ENCODE peak calls at places on chromosome 9, in eight cellular contexts. G is spleen, L is PC-3, J is lung, Z is neural progenitor cell, U is stomach, X is HepG2, B is testis. H is an unnamed sample. For H3K4me1, the result is how much of the 10 kb centered on the place peaks cover.

GRCh38 chr9:70220216-70220615 is 38.6 kb upstream of the SMC5 start:
- DNase-seq in G (no peak), L (no peak), J (no peak), Z (no peak), U (no peak), X (no peak), B (no peak), H (no peak)

GRCh38 chr9:127221695-127222094 is 42.9 kb upstream of the GARNL3 start:
- DNase-seq in G (no peak), L (no peak), J (no peak), Z (no peak), U (no peak), X (no peak), B (no peak), H (no peak)

GRCh38 chr9:11328326-11328725 is 715.5 kb upstream of the PTPRD start:
- DNase-seq in G (no peak), L (no peak), J (no peak), Z (no peak), U (no peak), X (no peak), B (no peak), H (no peak)

GRCh38 chr9:115674091-115674490 is 479.5 kb upstream of the PAPPA start:
- DNase-seq in G (no peak), L (no peak), J (no peak), Z (no peak), U (no peak), X (no peak), B (no peak), H (no peak)

GRCh38 chr9:131769361-131769760 is 29.5 kb upstream of the RAPGEF1 start:
- DNase-seq in G (no peak), L (peak), J (no peak), Z (no peak), U (no peak), X (no peak), B (no peak), H (no peak)

GRCh38 chr9:115035872-115036612 is 81.9 kb downstream of the TNC start:
- DNase-seq in G (no peak), L (no peak), J (no peak), Z (no peak), U (no peak), X (no peak), B (no peak), H (no peak)

GRCh38 chr9:108056083-108056804 is 566.7 kb upstream of the KLF4 start:
- DNase-seq in G (no peak), L (peak), J (no peak), Z (no peak), U (no peak), X (no peak), B (no peak), H (no peak)

GRCh38 chr9:76369583-76369982 is 24.6 kb downstream of the RFK start:
- DNase-seq in G (no peak), L (peak), J (peak), Z (peak), U (peak), X (peak), B (peak), H (peak)

GRCh38 chr9:87494970-87495471 is 2.6 kb upstream of the DAPK1 start:
- DNase-seq in G (no peak), L (no peak), J (no peak), Z (no peak), U (no peak), X (no peak), B (no peak), H (no peak)

GRCh38 chr9:79664375-79664825 is 92.6 kb downstream of the TLE4 start:
- DNase-seq in G (no peak), L (peak), J (no peak), Z (no peak), U (no peak), X (no peak), B (no peak), H (no peak)

GRCh38 chr9:86259557-86259956 is at the start of gene C9orf153:
- DNase-seq in G (no peak), L (no peak), J (no peak), Z (no peak), U (no peak), X (no peak), B (no peak), H (no peak)

GRCh38 chr9:33230756-33231691 is 8.9 kb upstream of the SPINK4 start:
- DNase-seq in G (no peak), L (peak), J (no peak), Z (no peak), U (no peak), X (no peak), B (no peak), H (no peak)

GRCh38 chr9:27379311-27380236 is 82.6 kb upstream of the EQTN start:
- DNase-seq in G (no peak), L (no peak), J (no peak), Z (no peak), U (no peak), X (peak), B (no peak), H (no peak)

GRCh38 chr9:110936252-110936651 is 102.0 kb downstream of the LPAR1 start:
- DNase-seq in G (no peak), L (no peak), J (no peak), Z (no peak), U (no peak), X (no peak), B (no peak), H (no peak)

GRCh38 chr9:106862946-106863740 is at the start of gene ZNF462:
- DNase-seq in G (no peak), L (peak), J (peak), Z (peak), U (no peak), X (no peak), B (peak), H (peak)

GRCh38 chr9:13778486-13779110 is 499.1 kb upstream of the MPDZ start:
- DNase-seq in G (no peak), L (no peak), J (no peak), Z (peak), U (no peak), X (no peak), B (no peak), H (no peak)

GRCh38 chr9:8857330-8858249 is 1058.0 kb upstream of the DMAC1 start:
- DNase-seq in G (peak), L (no peak), J (peak), Z (peak), U (peak), X (no peak), B (peak), H (peak)

GRCh38 chr9:126373241-126373640 is 46.6 kb downstream of the MVB12B start:
- DNase-seq in G (no peak), L (peak), J (no peak), Z (no peak), U (no peak), X (peak), B (no peak), H (peak)

GRCh38 chr9:71524996-71525580 is 243.2 kb downstream of the CEMIP2 start:
- DNase-seq in G (peak), L (no peak), J (no peak), Z (no peak), U (no peak), X (no peak), B (no peak), H (no peak)

GRCh38 chr9:93298498-93299417 is 114.8 kb downstream of the WNK2 start:
- DNase-seq in G (peak), L (no peak), J (no peak), Z (no peak), U (no peak), X (peak), B (peak), H (no peak)

GRCh38 chr9:101312661-101313060 is 72.1 kb downstream of the BAAT start:
- DNase-seq in G (no peak), L (no peak), J (no peak), Z (no peak), U (no peak), X (no peak), B (no peak), H (no peak)

GRCh38 chr9:111934747-111935146 is 38.1 kb downstream of the UGCG start:
- DNase-seq in G (no peak), L (no peak), J (no peak), Z (no peak), U (no peak), X (no peak), B (no peak), H (no peak)

GRCh38 chr9:38263534-38263933 is 129.0 kb upstream of the ALDH1B1 start:
- DNase-seq in G (no peak), L (peak), J (no peak), Z (peak), U (no peak), X (peak), B (no peak), H (no peak)

GRCh38 chr9:94277885-94278536 is 18.9 kb downstream of the ZNF169 start:
- DNase-seq in G (no peak), L (no peak), J (no peak), Z (no peak), U (no peak), X (peak), B (no peak), H (no peak)

GRCh38 chr9:131382850-131383729 is 10.8 kb upstream of the PRRC2B start:
- DNase-seq in G (no peak), L (peak), J (peak), Z (peak), U (peak), X (peak), B (peak), H (peak)

GRCh38 chr9:76425677-76426453 is 31.6 kb upstream of the RFK start:
- DNase-seq in G (no peak), L (no peak), J (no peak), Z (no peak), U (no peak), X (no peak), B (no peak), H (no peak)

GRCh38 chr9:70385423-70385822 is 29.0 kb downstream of the KLF9 start:
- DNase-seq in G (no peak), L (no peak), J (no peak), Z (no peak), U (no peak), X (no peak), B (no peak), H (no peak)

GRCh38 chr9:7799234-7799933 is at the start of gene DMAC1:
- DNase-seq in G (peak), L (peak), J (peak), Z (peak), U (peak), X (peak), B (peak), H (peak)

GRCh38 chr9:100455470-100455869 is 17.5 kb upstream of the TMEFF1 start:
- DNase-seq in G (no peak), L (no peak), J (no peak), Z (no peak), U (no peak), X (no peak), B (no peak), H (no peak)

GRCh38 chr9:6014668-6015270 is 655 bp downstream of the RANBP6 start:
- DNase-seq in G (no peak), L (peak), J (no peak), Z (no peak), U (no peak), X (peak), B (no peak), H (no peak)

GRCh38 chr9:113638504-113638903 is 175.0 kb downstream of the RGS3 start:
- DNase-seq in G (no peak), L (no peak), J (no peak), Z (no peak), U (no peak), X (no peak), B (no peak), H (no peak)

GRCh38 chr9:113640418-113640817 is 176.9 kb downstream of the RGS3 start:
- DNase-seq in G (peak), L (no peak), J (no peak), Z (no peak), U (no peak), X (no peak), B (no peak), H (no peak)

GRCh38 chr9:113636693-113637092 is 173.2 kb downstream of the RGS3 start:
- DNase-seq in G (peak), L (no peak), J (no peak), Z (no peak), U (no peak), X (no peak), B (no peak), H (no peak)

GRCh38 chr9:113641100-113641885 is 177.8 kb downstream of the RGS3 start:
- DNase-seq in G (no peak), L (peak), J (no peak), Z (no peak), U (no peak), X (no peak), B (no peak), H (no peak)

DNA sequence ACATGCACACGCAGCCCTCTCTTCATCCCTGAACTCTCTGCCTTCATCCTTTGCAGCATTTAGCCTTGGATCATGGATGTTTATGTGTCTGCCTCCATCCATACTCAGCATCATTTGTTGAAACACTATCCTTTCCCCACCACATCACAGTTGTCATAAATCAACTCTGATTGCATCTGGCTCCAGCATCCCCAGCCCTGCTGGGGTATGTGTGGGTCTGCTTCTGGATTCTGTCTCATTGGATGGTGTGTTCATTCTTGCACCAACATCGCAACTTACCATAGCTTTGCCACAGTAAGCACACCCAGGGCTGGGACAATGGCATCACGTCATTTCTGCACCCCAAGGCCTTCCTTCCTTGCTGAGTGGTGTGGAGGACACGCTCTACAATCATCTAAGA is 175.4 kb downstream of the RGS3 start:
- DNase-seq in G (peak), L (no peak), J (no peak), Z (no peak), U (no peak), X (no peak), B (no peak), H (no peak)
- H3K27ac ChIP-seq in G (no peak), L (no peak), J (no peak), Z (no peak), U (no peak), X (no peak), B (no peak), H (no peak)

GRCh38 chr9:109317311-109317978 is 3.4 kb downstream of the EPB41L4B start:
- DNase-seq in G (no peak), L (peak), J (no peak), Z (peak), U (no peak), X (no peak), B (no peak), H (peak)

GRCh38 chr9:109314011-109314531 is 6.8 kb downstream of the EPB41L4B start:
- DNase-seq in G (no peak), L (peak), J (peak), Z (no peak), U (peak), X (peak), B (no peak), H (peak)

GRCh38 chr9:109313351-109313750 is 7.5 kb downstream of the EPB41L4B start:
- DNase-seq in G (no peak), L (no peak), J (no peak), Z (no peak), U (no peak), X (peak), B (no peak), H (no peak)

GRCh38 chr9:109315889-109316640 is 4.8 kb downstream of the EPB41L4B start:
- DNase-seq in G (no peak), L (peak), J (peak), Z (peak), U (peak), X (peak), B (peak), H (peak)

GRCh38 chr9:109315480-109315879 is 5.4 kb downstream of the EPB41L4B start:
- DNase-seq in G (no peak), L (no peak), J (no peak), Z (no peak), U (no peak), X (no peak), B (no peak), H (no peak)
- H3K4me1 ChIP-seq in G (under half), L (half or more), J (under half), Z (under half), U (half or more), X (half or more), B (under half), H (half or more)

DNA sequence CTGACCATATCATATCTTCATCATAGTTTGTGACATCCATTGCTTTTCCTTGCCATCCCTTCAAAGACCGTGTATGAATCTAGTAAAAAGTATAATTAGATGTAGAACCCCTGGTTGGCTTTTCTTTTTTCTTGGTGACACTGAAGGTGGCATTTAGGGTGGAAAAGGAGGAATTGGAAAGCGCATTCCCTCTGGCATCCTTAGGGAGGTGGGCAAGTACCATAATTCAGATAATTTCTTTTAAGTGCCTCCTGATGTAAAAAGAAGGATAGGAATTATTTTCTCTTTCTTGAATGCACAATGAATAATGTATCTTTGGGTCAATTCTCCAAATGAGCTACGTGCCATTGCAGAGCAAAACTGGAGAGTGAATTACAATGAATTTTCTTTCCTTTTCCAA is 73.2 kb upstream of the SMARCA2 start:
- DNase-seq in G (no peak), L (no peak), J (no peak), Z (no peak), U (no peak), X (no peak), B (no peak), H (no peak)
- TF ChIP-seq CTCF in G (peak), L (no peak), J (no peak), Z (peak), U (no peak), X (no peak), B (no peak), H (no peak)

DNA sequence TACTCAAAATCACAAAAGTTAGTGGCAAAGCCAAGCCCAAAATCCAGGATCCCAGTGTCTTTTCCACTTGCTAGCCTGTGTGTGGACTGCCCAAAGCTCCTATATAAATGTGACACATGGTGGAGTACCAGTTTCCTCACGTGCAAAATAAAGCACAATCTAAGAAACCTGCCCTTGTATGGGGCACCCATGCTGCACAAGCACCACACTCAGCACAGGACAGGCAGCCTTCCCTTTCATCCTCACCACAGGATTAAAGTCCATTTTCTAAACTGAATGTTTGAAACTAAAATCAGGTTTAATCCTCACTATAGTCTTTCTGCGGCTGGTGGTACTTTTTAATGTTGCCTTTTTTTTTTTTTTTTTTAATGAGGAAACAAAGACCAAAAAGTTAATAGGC is 5.5 kb downstream of the CDK5RAP2 start:
- DNase-seq in G (no peak), L (no peak), J (no peak), Z (no peak), U (no peak), X (peak), B (no peak), H (no peak)
- H3K27ac ChIP-seq in G (no peak), L (no peak), J (no peak), Z (no peak), U (no peak), X (peak), B (no peak), H (no peak)

H was measured in thyroid gland.